ENCODE peak calls at places on chromosomes 6 and 20, in five cellular contexts. W is fibroblast of lung, O is cardiac muscle cell, S is mammary epithelial cell, G is pancreas. A is an unnamed sample.

GRCh38 chr6:20946037-20946436 is 411.8 kb downstream of the CDKAL1 start:
- DNase-seq in W (peak; percentile 61), O (no peak), S (peak; percentile 85), G (no peak), A (no peak)

GRCh38 chr6:95768539-95768938 is 191.2 kb downstream of the MANEA start:
- DNase-seq in W (no peak), O (peak; percentile 10), S (no peak), G (peak; percentile 23), A (peak; percentile 29)

GRCh38 chr6:90284236-90284744 is 12.4 kb downstream of the BACH2 start:
- DNase-seq in W (peak; percentile 92), O (no peak), S (peak; percentile 91), G (no peak), A (no peak)

GRCh38 chr6:137928286-137928685 is 61.2 kb downstream of the TNFAIP3 start:
- DNase-seq in W (no peak), O (no peak), S (no peak), G (no peak), A (no peak)

GRCh38 chr6:35435075-35435837 is 16.9 kb upstream of the FANCE start:
- DNase-seq in W (no peak), O (no peak), S (no peak), G (no peak), A (no peak)

GRCh38 chr6:72622094-72622540 is 253 bp downstream of the KCNQ5 start:
- DNase-seq in W (no peak), O (peak; percentile 87), S (peak; percentile 44), G (peak; percentile 19), A (peak; percentile 56)

GRCh38 chr6:135651964-135652755 is 154.6 kb upstream of the AHI1 start:
- DNase-seq in W (no peak), O (no peak), S (no peak), G (no peak), A (no peak)

GRCh38 chr6:105207524-105208269 is 27.9 kb upstream of the POPDC3 start:
- DNase-seq in W (no peak), O (no peak), S (peak; percentile 69), G (no peak), A (no peak)

GRCh38 chr6:165821754-165822153 is 158.7 kb upstream of the PDE10A start:
- DNase-seq in W (no peak), O (no peak), S (no peak), G (no peak), A (no peak)

GRCh38 chr6:19465760-19466159 is 371.4 kb upstream of the ID4 start:
- DNase-seq in W (peak; percentile 95), O (no peak), S (no peak), G (no peak), A (no peak)

GRCh38 chr20:50691585-50692552 is 527 bp upstream of the RIPOR3 start:
- DNase-seq in W (peak; percentile 59), O (peak; percentile 20), S (peak; percentile 23), G (no peak), A (no peak)

GRCh38 chr6:32906539-32906938 is 34.3 kb downstream of the HLA-DMB start:
- DNase-seq in W (peak; percentile 55), O (no peak), S (peak; percentile 46), G (no peak), A (no peak)

GRCh38 chr6:158040051-158040803 is 58.6 kb downstream of the SYNJ2 start:
- DNase-seq in W (peak; percentile 97), O (no peak), S (peak; percentile 91), G (peak; percentile 24), A (no peak)

GRCh38 chr6:158040804-158041347 is 59.2 kb downstream of the SYNJ2 start:
- DNase-seq in W (peak; percentile 76), O (no peak), S (no peak), G (no peak), A (no peak)

GRCh38 chr6:158038291-158039177 is 56.9 kb downstream of the SYNJ2 start:
- DNase-seq in W (no peak), O (no peak), S (no peak), G (no peak), A (no peak)

GRCh38 chr6:158039178-158039557 is 57.5 kb downstream of the SYNJ2 start:
- DNase-seq in W (no peak), O (no peak), S (no peak), G (no peak), A (no peak)

GRCh38 chr6:158039571-158040050 is 57.9 kb downstream of the SYNJ2 start:
- DNase-seq in W (no peak), O (no peak), S (no peak), G (peak; percentile 12), A (no peak)
- H3K27ac ChIP-seq in W (peak overlapping the region; percentile 96), O (no peak overlapping the region), S (no peak overlapping the region), G (peak overlapping the region; percentile 33), A (no peak overlapping the region)

GRCh38 chr20:57475388-57476072 is 49.4 kb downstream of the CTCFL start:
- DNase-seq in W (no peak), O (no peak), S (no peak), G (no peak), A (no peak)
- H3K4me3 ChIP-seq in W (no peak overlapping the region), O (no peak overlapping the region), S (no peak overlapping the region), G (no peak overlapping the region), A (no peak overlapping the region)

DNA sequence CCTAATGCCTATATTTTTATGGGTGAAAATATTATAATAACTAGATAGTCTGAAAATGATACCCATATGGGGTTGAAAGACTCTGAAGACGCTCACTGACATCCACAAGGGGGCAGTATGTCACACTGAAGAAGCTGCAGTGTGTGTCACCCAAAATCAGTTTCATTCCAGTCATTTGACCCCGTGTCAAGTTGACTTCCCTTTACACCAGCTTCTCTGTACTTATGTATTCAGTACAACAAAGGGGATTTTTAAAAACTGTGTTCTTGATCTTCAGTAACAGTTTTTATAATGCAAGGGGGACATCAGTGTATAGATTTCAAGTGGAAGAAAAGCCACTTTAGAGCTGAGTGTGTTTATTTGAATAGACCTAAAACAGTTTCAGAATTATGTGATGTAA is 19.3 kb downstream of the FAXC start:
- DNase-seq in W (peak; percentile 79), O (peak; percentile 74), S (peak; percentile 63), G (peak; percentile 27), A (peak; percentile 57)
- TF ChIP-seq CTCF in W (peak; percentile 91), O (peak; percentile 88), S (peak; percentile 80), G (peak; percentile 46), A (peak; percentile 72)

GRCh38 chr6:9795880-9796279 is 619.0 kb downstream of the TFAP2A start:
- DNase-seq in W (no peak), O (no peak), S (no peak), G (no peak), A (no peak)

GRCh38 chr6:9801255-9801757 is 613.6 kb downstream of the TFAP2A start:
- DNase-seq in W (no peak), O (no peak), S (no peak), G (no peak), A (no peak)

GRCh38 chr6:9796827-9797226 is 618.0 kb downstream of the TFAP2A start:
- DNase-seq in W (no peak), O (no peak), S (no peak), G (no peak), A (no peak)

DNA sequence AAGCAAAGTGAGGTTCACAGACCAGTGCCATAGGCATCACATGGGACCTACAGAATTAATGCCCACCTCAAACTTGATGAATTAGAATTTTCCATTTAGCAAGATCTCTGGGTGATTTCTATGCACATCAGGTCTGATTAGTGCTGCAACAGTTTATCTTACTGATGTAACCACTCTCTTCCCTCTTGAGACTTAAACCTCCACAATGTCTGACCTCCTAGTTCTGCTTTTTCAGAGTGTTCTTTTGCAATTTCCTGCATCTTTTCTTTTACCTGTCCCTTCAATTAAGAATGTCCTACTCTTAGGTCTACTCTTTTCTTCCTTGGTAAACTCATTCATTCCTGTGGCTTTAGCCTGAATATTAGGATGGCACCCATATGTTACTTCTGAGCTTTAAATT is 615.3 kb downstream of the TFAP2A start:
- DNase-seq in W (no peak), O (no peak), S (no peak), G (no peak), A (no peak)
- H3K27ac ChIP-seq in W (no peak overlapping the region), O (no peak overlapping the region), S (no peak overlapping the region), G (no peak overlapping the region), A (no peak overlapping the region)

GRCh38 chr20:31843881-31844280 is 1.5 kb downstream of the FOXS1 start:
- DNase-seq in W (no peak), O (no peak), S (no peak), G (no peak), A (no peak)
- H3K4me3 ChIP-seq in W (no peak overlapping the region), O (no peak overlapping the region), S (no peak overlapping the region), G (no peak overlapping the region), A (no peak overlapping the region)

DNA sequence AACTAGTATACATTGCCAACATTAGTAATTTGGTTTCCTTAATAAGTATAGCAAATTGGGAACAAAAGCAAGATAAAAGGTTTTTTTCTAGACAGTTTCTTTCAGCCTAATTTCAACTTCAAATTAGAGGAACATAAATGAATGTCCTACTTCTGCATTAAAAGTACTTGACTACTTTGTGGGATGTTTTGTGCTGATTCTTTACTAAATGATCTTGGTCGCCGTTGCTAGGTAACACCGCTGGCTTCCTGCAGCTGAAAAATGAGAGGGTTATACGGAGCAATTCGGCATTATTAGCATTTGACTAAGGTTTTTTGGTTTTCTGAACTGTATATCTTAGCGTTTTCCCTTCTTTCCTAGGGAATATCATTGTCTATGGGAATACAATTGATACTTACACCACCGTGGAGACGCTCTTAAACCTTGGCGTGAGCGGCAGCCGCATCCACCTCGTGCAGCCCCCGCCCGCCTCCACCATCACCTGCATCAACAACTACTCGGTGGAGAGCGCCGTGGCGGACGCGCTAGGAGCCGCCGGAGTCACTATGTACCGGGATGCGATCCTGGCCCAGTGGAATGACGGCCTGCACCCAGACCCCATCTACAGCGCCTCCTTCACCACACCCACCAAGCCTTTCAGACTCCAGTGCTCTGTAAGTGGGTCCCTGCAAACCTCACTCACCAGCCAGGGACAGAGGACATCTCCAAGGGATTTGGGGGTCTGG is 90.9 kb upstream of the INSM1 start:
- DNase-seq in W (no peak), O (no peak), S (no peak), G (no peak), A (no peak)
- TF ChIP-seq CTCF in W (no peak), O (no peak), S (no peak), G (no peak), A (no peak)

DNA sequence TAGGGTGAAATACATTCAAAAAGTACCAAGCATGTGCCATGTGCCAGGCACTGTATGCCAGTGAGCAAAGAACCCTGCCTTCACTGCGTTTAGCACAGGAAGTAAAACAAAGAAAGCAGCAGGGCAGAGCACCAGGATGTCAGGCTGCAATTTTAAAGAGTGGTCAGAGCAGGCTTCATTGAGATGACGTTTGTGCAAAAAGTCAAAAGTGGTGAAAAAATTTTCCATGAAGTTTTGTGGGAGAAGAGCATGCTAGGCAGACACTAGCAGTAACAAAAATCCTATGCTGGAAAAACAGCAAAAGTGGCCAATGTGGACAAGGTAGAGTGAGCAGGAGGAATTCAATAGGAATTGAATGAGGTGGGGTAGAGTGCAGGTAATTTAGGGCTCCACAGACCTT is 31.3 kb downstream of the AKIRIN2 start:
- DNase-seq in W (no peak), O (no peak), S (no peak), G (no peak), A (no peak)
- H3K27ac ChIP-seq in W (no peak overlapping the region), O (peak overlapping the region; percentile 78), S (no peak overlapping the region), G (no peak overlapping the region), A (no peak overlapping the region)

A was measured in WERI-Rb-1.